ENCODE peak calls at places on chromosomes 13 and 19, in ten cellular contexts. One of them, this sample, is unnamed.

GRCh38 chr19:11556634-11557420 is 2.2 kb downstream of the ELOF1 start:
- DNase-seq in heart left ventricle: no peak
- DNase-seq in lower lobe of right lung: no peak
- DNase-seq in nephron progenitor cell: no peak
- DNase-seq in neural crest cell: no peak
- DNase-seq in choroid plexus epithelial cell: no peak
- DNase-seq in CD4-positive, alpha-beta T cell: no peak
- DNase-seq in fibroblast of the aortic adventitia: no peak
- DNase-seq in PC-3: no peak
- DNase-seq in astrocyte of the spinal cord: no peak
- DNase-seq in this sample: no peak

GRCh38 chr19:17749912-17750317 is 1.4 kb upstream of the FCHO1 start:
- DNase-seq in heart left ventricle: no peak
- DNase-seq in lower lobe of right lung: no peak
- DNase-seq in nephron progenitor cell: no peak
- DNase-seq in neural crest cell: no peak
- DNase-seq in choroid plexus epithelial cell: peak; percentile 22
- DNase-seq in CD4-positive, alpha-beta T cell: no peak
- DNase-seq in fibroblast of the aortic adventitia: peak; percentile 9
- DNase-seq in PC-3: no peak
- DNase-seq in astrocyte of the spinal cord: no peak
- DNase-seq in this sample: no peak

GRCh38 chr19:46392252-46392801 is 21.0 kb downstream of the CCDC8 start:
- DNase-seq in heart left ventricle: no peak
- DNase-seq in lower lobe of right lung: peak; percentile 49
- DNase-seq in nephron progenitor cell: no peak
- DNase-seq in neural crest cell: no peak
- DNase-seq in choroid plexus epithelial cell: peak; percentile 71
- DNase-seq in CD4-positive, alpha-beta T cell: no peak
- DNase-seq in fibroblast of the aortic adventitia: peak; percentile 67
- DNase-seq in PC-3: no peak
- DNase-seq in astrocyte of the spinal cord: no peak
- DNase-seq in this sample: no peak

GRCh38 chr13:87035538-87035937 is 635.6 kb upstream of the SLITRK5 start:
- DNase-seq in heart left ventricle: no peak
- DNase-seq in lower lobe of right lung: no peak
- DNase-seq in nephron progenitor cell: no peak
- DNase-seq in neural crest cell: no peak
- DNase-seq in choroid plexus epithelial cell: no peak
- DNase-seq in CD4-positive, alpha-beta T cell: no peak
- DNase-seq in fibroblast of the aortic adventitia: peak; percentile 39
- DNase-seq in PC-3: no peak
- DNase-seq in astrocyte of the spinal cord: no peak
- DNase-seq in this sample: no peak

GRCh38 chr13:98324105-98324504 is 147.0 kb upstream of the RNF113B start:
- DNase-seq in heart left ventricle: no peak
- DNase-seq in lower lobe of right lung: no peak
- DNase-seq in nephron progenitor cell: no peak
- DNase-seq in neural crest cell: no peak
- DNase-seq in choroid plexus epithelial cell: peak; percentile 86
- DNase-seq in CD4-positive, alpha-beta T cell: no peak
- DNase-seq in fibroblast of the aortic adventitia: peak; percentile 42
- DNase-seq in PC-3: no peak
- DNase-seq in astrocyte of the spinal cord: peak; percentile 75
- DNase-seq in this sample: no peak

GRCh38 chr13:23583491-23583890 is 13.3 kb downstream of the TNFRSF19 start:
- DNase-seq in heart left ventricle: no peak
- DNase-seq in lower lobe of right lung: no peak
- DNase-seq in nephron progenitor cell: no peak
- DNase-seq in neural crest cell: no peak
- DNase-seq in choroid plexus epithelial cell: no peak
- DNase-seq in CD4-positive, alpha-beta T cell: no peak
- DNase-seq in fibroblast of the aortic adventitia: no peak
- DNase-seq in PC-3: no peak
- DNase-seq in astrocyte of the spinal cord: no peak
- DNase-seq in this sample: no peak

GRCh38 chr13:23859455-23859854 is 29.7 kb downstream of the MIPEP start:
- DNase-seq in heart left ventricle: no peak
- DNase-seq in lower lobe of right lung: no peak
- DNase-seq in nephron progenitor cell: no peak
- DNase-seq in neural crest cell: no peak
- DNase-seq in choroid plexus epithelial cell: no peak
- DNase-seq in CD4-positive, alpha-beta T cell: no peak
- DNase-seq in fibroblast of the aortic adventitia: no peak
- DNase-seq in PC-3: peak; percentile 91
- DNase-seq in astrocyte of the spinal cord: no peak
- DNase-seq in this sample: no peak

GRCh38 chr19:52190679-52191293 is 934 bp downstream of the PPP2R1A start:
- DNase-seq in heart left ventricle: peak; percentile 52
- DNase-seq in lower lobe of right lung: peak; percentile 55
- DNase-seq in nephron progenitor cell: peak; percentile 25
- DNase-seq in neural crest cell: peak; percentile 2
- DNase-seq in choroid plexus epithelial cell: peak; percentile 68
- DNase-seq in CD4-positive, alpha-beta T cell: no peak
- DNase-seq in fibroblast of the aortic adventitia: peak; percentile 43
- DNase-seq in PC-3: peak; percentile 30
- DNase-seq in astrocyte of the spinal cord: no peak
- DNase-seq in this sample: no peak

GRCh38 chr13:76773695-76774094 is 112.5 kb downstream of the KCTD12 start:
- DNase-seq in heart left ventricle: no peak
- DNase-seq in lower lobe of right lung: no peak
- DNase-seq in nephron progenitor cell: no peak
- DNase-seq in neural crest cell: no peak
- DNase-seq in choroid plexus epithelial cell: no peak
- DNase-seq in CD4-positive, alpha-beta T cell: no peak
- DNase-seq in fibroblast of the aortic adventitia: peak; percentile 65
- DNase-seq in PC-3: no peak
- DNase-seq in astrocyte of the spinal cord: no peak
- DNase-seq in this sample: no peak

GRCh38 chr19:30630289-30631034 is 258.3 kb downstream of the ZNF536 start:
- DNase-seq in heart left ventricle: no peak
- DNase-seq in lower lobe of right lung: no peak
- DNase-seq in nephron progenitor cell: no peak
- DNase-seq in neural crest cell: no peak
- DNase-seq in choroid plexus epithelial cell: no peak
- DNase-seq in CD4-positive, alpha-beta T cell: no peak
- DNase-seq in fibroblast of the aortic adventitia: no peak
- DNase-seq in PC-3: no peak
- DNase-seq in astrocyte of the spinal cord: no peak
- DNase-seq in this sample: no peak

GRCh38 chr19:11227201-11227886 is 12.1 kb upstream of the ANGPTL8 start:
- DNase-seq in heart left ventricle: no peak
- DNase-seq in lower lobe of right lung: no peak
- DNase-seq in nephron progenitor cell: no peak
- DNase-seq in neural crest cell: no peak
- DNase-seq in choroid plexus epithelial cell: peak; percentile 13
- DNase-seq in CD4-positive, alpha-beta T cell: no peak
- DNase-seq in fibroblast of the aortic adventitia: no peak
- DNase-seq in PC-3: peak; percentile 42
- DNase-seq in astrocyte of the spinal cord: no peak
- DNase-seq in this sample: no peak

DNA sequence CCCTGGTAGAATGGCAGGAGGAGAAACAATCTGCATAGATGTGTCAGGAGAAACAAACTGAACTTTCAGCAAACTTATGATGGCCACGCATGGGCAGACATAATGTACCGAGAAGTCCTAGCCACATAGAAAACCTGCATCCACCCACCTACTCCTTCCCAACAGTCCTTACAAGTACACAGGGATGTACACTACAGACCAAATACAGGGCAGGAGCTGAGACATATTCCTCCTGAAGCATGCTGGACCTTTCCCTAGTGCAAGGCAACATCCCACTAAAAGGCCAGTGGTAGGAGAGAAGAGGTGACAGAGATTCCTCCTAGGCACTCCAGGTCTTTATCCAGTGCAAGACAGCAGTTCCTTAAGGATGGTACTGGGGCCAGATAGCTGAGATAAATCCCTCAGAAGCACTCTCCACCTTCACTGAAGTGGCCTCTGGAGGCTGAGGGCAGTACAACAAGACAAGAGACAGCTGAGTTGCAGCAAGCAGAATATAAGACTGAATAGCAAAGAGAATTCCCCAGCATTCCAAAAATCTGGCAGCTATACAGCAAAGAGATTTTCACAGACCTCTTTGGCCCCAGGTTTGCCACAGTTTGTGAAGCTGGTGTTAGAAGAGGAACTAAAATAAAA is 18.3 kb downstream of the VWA8 start:
- DNase-seq in heart left ventricle: no peak
- DNase-seq in lower lobe of right lung: no peak
- DNase-seq in nephron progenitor cell: peak; percentile 22
- DNase-seq in neural crest cell: no peak
- DNase-seq in choroid plexus epithelial cell: peak; percentile 87
- DNase-seq in CD4-positive, alpha-beta T cell: no peak
- DNase-seq in fibroblast of the aortic adventitia: peak; percentile 69
- DNase-seq in PC-3: peak; percentile 34
- DNase-seq in astrocyte of the spinal cord: peak; percentile 48
- DNase-seq in this sample: no peak
- TF ChIP-seq CTCF in heart left ventricle: no peak
- TF ChIP-seq CTCF in lower lobe of right lung: no peak
- TF ChIP-seq CTCF in nephron progenitor cell: no peak
- TF ChIP-seq CTCF in neural crest cell: peak; percentile 30
- TF ChIP-seq CTCF in choroid plexus epithelial cell: peak; percentile 77
- TF ChIP-seq CTCF in CD4-positive, alpha-beta T cell: no peak
- TF ChIP-seq CTCF in fibroblast of the aortic adventitia: peak; percentile 63
- TF ChIP-seq CTCF in PC-3: peak; percentile 38
- TF ChIP-seq CTCF in astrocyte of the spinal cord: peak; percentile 62
- TF ChIP-seq CTCF in this sample: no peak

GRCh38 chr19:12937243-12938053 is 961 bp upstream of the CALR start:
- DNase-seq in heart left ventricle: no peak
- DNase-seq in lower lobe of right lung: no peak
- DNase-seq in nephron progenitor cell: no peak
- DNase-seq in neural crest cell: peak; percentile 32
- DNase-seq in choroid plexus epithelial cell: no peak
- DNase-seq in CD4-positive, alpha-beta T cell: no peak
- DNase-seq in fibroblast of the aortic adventitia: no peak
- DNase-seq in PC-3: peak; percentile 52
- DNase-seq in astrocyte of the spinal cord: no peak
- DNase-seq in this sample: no peak

GRCh38 chr19:12939292-12939606 is 840 bp downstream of the CALR start:
- DNase-seq in heart left ventricle: no peak
- DNase-seq in lower lobe of right lung: no peak
- DNase-seq in nephron progenitor cell: no peak
- DNase-seq in neural crest cell: no peak
- DNase-seq in choroid plexus epithelial cell: peak; percentile 83
- DNase-seq in CD4-positive, alpha-beta T cell: no peak
- DNase-seq in fibroblast of the aortic adventitia: peak; percentile 56
- DNase-seq in PC-3: peak; percentile 18
- DNase-seq in astrocyte of the spinal cord: no peak
- DNase-seq in this sample: no peak

GRCh38 chr19:12939908-12940533 is 1.6 kb downstream of the CALR start:
- DNase-seq in heart left ventricle: no peak
- DNase-seq in lower lobe of right lung: no peak
- DNase-seq in nephron progenitor cell: no peak
- DNase-seq in neural crest cell: no peak
- DNase-seq in choroid plexus epithelial cell: no peak
- DNase-seq in CD4-positive, alpha-beta T cell: no peak
- DNase-seq in fibroblast of the aortic adventitia: no peak
- DNase-seq in PC-3: no peak
- DNase-seq in astrocyte of the spinal cord: no peak
- DNase-seq in this sample: no peak

GRCh38 chr19:12938054-12938535 is 314 bp upstream of the CALR start:
- DNase-seq in heart left ventricle: peak; percentile 100
- DNase-seq in lower lobe of right lung: peak; percentile 100
- DNase-seq in nephron progenitor cell: peak; percentile 99
- DNase-seq in neural crest cell: peak; percentile 99
- DNase-seq in choroid plexus epithelial cell: peak; percentile 100
- DNase-seq in CD4-positive, alpha-beta T cell: peak; percentile 99
- DNase-seq in fibroblast of the aortic adventitia: peak; percentile 100
- DNase-seq in PC-3: peak; percentile 100
- DNase-seq in astrocyte of the spinal cord: peak; percentile 100
- DNase-seq in this sample: peak; percentile 96

GRCh38 chr19:12938536-12939291 is at the start of gene CALR:
- DNase-seq in heart left ventricle: no peak
- DNase-seq in lower lobe of right lung: no peak
- DNase-seq in nephron progenitor cell: no peak
- DNase-seq in neural crest cell: no peak
- DNase-seq in choroid plexus epithelial cell: peak; percentile 39
- DNase-seq in CD4-positive, alpha-beta T cell: no peak
- DNase-seq in fibroblast of the aortic adventitia: peak; percentile 37
- DNase-seq in PC-3: peak; percentile 22
- DNase-seq in astrocyte of the spinal cord: no peak
- DNase-seq in this sample: no peak
- TF ChIP-seq CTCF in heart left ventricle: no peak
- TF ChIP-seq CTCF in lower lobe of right lung: peak; percentile 18
- TF ChIP-seq CTCF in nephron progenitor cell: no peak
- TF ChIP-seq CTCF in neural crest cell: peak; percentile 48
- TF ChIP-seq CTCF in choroid plexus epithelial cell: peak; percentile 25
- TF ChIP-seq CTCF in CD4-positive, alpha-beta T cell: no peak
- TF ChIP-seq CTCF in fibroblast of the aortic adventitia: peak; percentile 34
- TF ChIP-seq CTCF in PC-3: no peak
- TF ChIP-seq CTCF in astrocyte of the spinal cord: peak; percentile 23
- TF ChIP-seq CTCF in this sample: no peak

GRCh38 chr13:51913421-51914136 is 51.8 kb downstream of the CCDC70 start:
- DNase-seq in heart left ventricle: no peak
- DNase-seq in lower lobe of right lung: no peak
- DNase-seq in nephron progenitor cell: no peak
- DNase-seq in neural crest cell: no peak
- DNase-seq in choroid plexus epithelial cell: no peak
- DNase-seq in CD4-positive, alpha-beta T cell: no peak
- DNase-seq in fibroblast of the aortic adventitia: no peak
- DNase-seq in PC-3: no peak
- DNase-seq in astrocyte of the spinal cord: no peak
- DNase-seq in this sample: no peak
- TF ChIP-seq CTCF in heart left ventricle: no peak
- TF ChIP-seq CTCF in lower lobe of right lung: no peak
- TF ChIP-seq CTCF in nephron progenitor cell: no peak
- TF ChIP-seq CTCF in neural crest cell: no peak
- TF ChIP-seq CTCF in choroid plexus epithelial cell: peak; percentile 9
- TF ChIP-seq CTCF in CD4-positive, alpha-beta T cell: no peak
- TF ChIP-seq CTCF in fibroblast of the aortic adventitia: no peak
- TF ChIP-seq CTCF in PC-3: peak; percentile 7
- TF ChIP-seq CTCF in astrocyte of the spinal cord: peak; percentile 10
- TF ChIP-seq CTCF in this sample: no peak

DNA sequence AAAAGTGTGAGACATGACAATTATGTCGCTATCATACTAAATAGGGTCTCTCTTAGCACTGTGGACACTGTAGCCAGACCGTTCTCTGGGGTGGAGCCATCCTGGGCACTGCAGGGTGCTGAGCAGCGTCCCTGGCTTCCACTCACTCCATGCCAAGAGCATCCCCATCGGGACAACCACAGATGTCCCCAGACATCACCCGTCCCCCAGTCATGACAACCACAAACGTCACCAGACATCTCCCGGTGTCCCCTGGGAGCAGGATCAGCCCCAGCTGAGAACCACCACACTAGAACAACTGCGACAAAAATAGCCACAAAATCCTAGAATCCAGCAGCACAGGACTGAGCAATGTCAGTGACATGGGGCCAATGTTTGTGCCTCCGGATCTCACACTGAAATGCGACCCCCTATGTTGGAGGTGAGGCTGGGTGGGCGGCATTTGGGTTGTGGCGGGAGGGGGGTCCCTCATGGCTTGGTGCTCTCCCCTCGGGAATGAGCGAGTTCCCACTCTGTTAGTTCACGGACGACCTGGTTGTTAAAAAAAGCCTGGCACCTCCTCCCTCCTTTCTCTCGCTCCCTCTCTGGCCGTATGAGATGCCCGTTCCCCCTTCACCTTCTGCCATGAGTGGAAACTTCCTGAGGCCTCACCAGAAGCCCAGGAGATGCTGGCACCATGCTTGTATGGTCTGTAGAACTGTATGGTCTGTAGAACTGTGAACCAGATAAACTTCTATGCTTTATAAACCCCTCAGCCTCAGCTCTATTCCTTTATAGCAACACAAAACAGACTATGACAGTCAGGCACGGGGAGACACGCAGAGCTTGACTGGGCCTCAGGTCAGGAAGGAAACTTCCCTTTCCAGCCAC is 93.9 kb downstream of the GADD45B start:
- DNase-seq in heart left ventricle: no peak
- DNase-seq in lower lobe of right lung: peak; percentile 25
- DNase-seq in nephron progenitor cell: no peak
- DNase-seq in neural crest cell: no peak
- DNase-seq in choroid plexus epithelial cell: no peak
- DNase-seq in CD4-positive, alpha-beta T cell: no peak
- DNase-seq in fibroblast of the aortic adventitia: no peak
- DNase-seq in PC-3: no peak
- DNase-seq in astrocyte of the spinal cord: no peak
- DNase-seq in this sample: no peak
- TF ChIP-seq CTCF in heart left ventricle: no peak
- TF ChIP-seq CTCF in lower lobe of right lung: no peak
- TF ChIP-seq CTCF in nephron progenitor cell: no peak
- TF ChIP-seq CTCF in neural crest cell: no peak
- TF ChIP-seq CTCF in choroid plexus epithelial cell: no peak
- TF ChIP-seq CTCF in CD4-positive, alpha-beta T cell: no peak
- TF ChIP-seq CTCF in fibroblast of the aortic adventitia: no peak
- TF ChIP-seq CTCF in PC-3: no peak
- TF ChIP-seq CTCF in astrocyte of the spinal cord: no peak
- TF ChIP-seq CTCF in this sample: no peak